ENCODE peak calls at places on chromosome 11, in eight cellular contexts. M is tibial artery, E is endothelial cell, G is fibroblast of villous mesenchyme, B is sigmoid colon, Q is astrocyte of the cerebellum, I is HCT116, H is astrocyte of the spinal cord. R is an unnamed sample.

GRCh38 chr11:87223816-87224215 is 186.1 kb downstream of the TMEM135 start:
- DNase-seq in M (no peak), E (no peak), G (peak; percentile 31), B (no peak), Q (peak; percentile 59), I (no peak), H (peak; percentile 62), R (no peak)

GRCh38 chr11:19092342-19092741 is 24.6 kb upstream of the ZDHHC13 start:
- DNase-seq in M (no peak), E (no peak), G (no peak), B (no peak), Q (no peak), I (no peak), H (no peak), R (no peak)

GRCh38 chr11:5449432-5449831 is 309 bp downstream of the OR51I2 start:
- DNase-seq in M (no peak), E (no peak), G (no peak), B (no peak), Q (no peak), I (no peak), H (no peak), R (no peak)

GRCh38 chr11:80727315-80727714 is 1286.5 kb upstream of the TENM4 start:
- DNase-seq in M (no peak), E (peak; percentile 32), G (peak; percentile 4), B (no peak), Q (peak; percentile 2), I (no peak), H (no peak), R (no peak)

GRCh38 chr11:3824714-3825472 is 15.9 kb downstream of the RHOG start:
- DNase-seq in M (peak; percentile 75), E (peak; percentile 92), G (peak; percentile 42), B (peak; percentile 73), Q (no peak), I (no peak), H (no peak), R (peak; percentile 48)

GRCh38 chr11:27192184-27192583 is 151.6 kb downstream of the BBOX1 start:
- DNase-seq in M (no peak), E (no peak), G (no peak), B (no peak), Q (no peak), I (no peak), H (no peak), R (no peak)

GRCh38 chr11:62602141-62603071 is 741 bp upstream of the MTA2 start:
- DNase-seq in M (peak; percentile 89), E (peak; percentile 47), G (peak; percentile 69), B (peak; percentile 89), Q (no peak), I (no peak), H (peak; percentile 71), R (no peak)

GRCh38 chr11:12179521-12179920 is 69.1 kb downstream of the MICAL2 start:
- DNase-seq in M (no peak), E (no peak), G (peak; percentile 39), B (no peak), Q (no peak), I (no peak), H (no peak), R (no peak)

GRCh38 chr11:61609000-61609969 is 28.4 kb upstream of the SYT7 start:
- DNase-seq in M (no peak), E (no peak), G (no peak), B (no peak), Q (no peak), I (no peak), H (no peak), R (no peak)

GRCh38 chr11:74057251-74058151 is 48.6 kb upstream of the UCP3 start:
- DNase-seq in M (no peak), E (no peak), G (peak; percentile 84), B (no peak), Q (peak; percentile 9), I (peak; percentile 2), H (peak; percentile 49), R (no peak)

GRCh38 chr11:123197711-123198110 is 2.7 kb upstream of the CLMP start:
- DNase-seq in M (no peak), E (no peak), G (peak; percentile 98), B (no peak), Q (no peak), I (no peak), H (no peak), R (no peak)

GRCh38 chr11:78045851-78046485 is 17.7 kb upstream of the THRSP start:
- DNase-seq in M (peak; percentile 88), E (peak; percentile 90), G (peak; percentile 65), B (peak; percentile 91), Q (no peak), I (peak; percentile 27), H (peak; percentile 68), R (peak; percentile 82)

GRCh38 chr11:73866586-73866996 is 10.1 kb downstream of the COA4 start:
- DNase-seq in M (no peak), E (no peak), G (peak; percentile 92), B (peak; percentile 89), Q (no peak), I (peak; percentile 12), H (peak; percentile 67), R (no peak)

GRCh38 chr11:38307455-38307854 is 1709.4 kb upstream of the RAG2 start:
- DNase-seq in M (no peak), E (no peak), G (no peak), B (no peak), Q (no peak), I (no peak), H (no peak), R (no peak)
- TF ChIP-seq CTCF in M (no peak), E (no peak), G (no peak), B (no peak), Q (no peak), I (no peak), H (no peak), R (no peak)

GRCh38 chr11:71343828-71344400 is 91.5 kb upstream of the SHANK2 start:
- DNase-seq in M (no peak), E (no peak), G (no peak), B (no peak), Q (no peak), I (no peak), H (no peak), R (no peak)
- TF ChIP-seq CTCF in M (no peak), E (no peak), G (no peak), B (no peak), Q (no peak), I (no peak), H (no peak), R (no peak)

DNA sequence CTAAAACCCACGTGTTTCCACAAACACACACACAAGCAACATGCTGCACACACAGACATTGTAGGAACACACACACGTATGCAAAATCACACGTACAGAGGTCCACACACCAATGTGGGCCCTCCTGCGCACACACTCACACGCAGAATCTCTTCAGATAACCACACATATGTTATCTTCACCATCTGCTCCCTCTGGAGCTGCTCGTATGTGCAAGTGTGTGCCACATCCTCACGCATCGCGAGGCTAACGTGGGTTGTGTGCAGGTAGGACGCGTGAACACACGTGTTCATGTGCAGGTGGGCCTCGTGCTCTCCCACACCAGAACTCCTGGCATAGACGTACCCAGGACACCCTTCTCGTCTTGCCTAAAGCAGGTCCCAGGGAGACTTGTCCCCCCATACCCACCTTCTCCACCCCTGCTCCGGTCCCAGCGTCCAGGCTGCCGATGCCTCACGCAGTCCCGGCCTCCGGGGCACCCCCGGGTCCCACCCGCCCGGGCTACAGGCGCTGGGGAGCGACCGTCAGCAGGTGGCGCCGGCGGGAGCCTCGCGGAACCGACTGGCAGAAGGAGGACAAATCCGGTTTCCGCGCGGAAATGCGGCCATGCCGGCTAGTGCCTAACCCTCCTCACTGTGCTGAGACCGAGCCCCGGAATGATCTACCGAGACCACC is 10.3 kb upstream of the IGSF9B start:
- DNase-seq in M (no peak), E (peak; percentile 77), G (peak; percentile 2), B (peak; percentile 73), Q (no peak), I (no peak), H (no peak), R (no peak)
- TF ChIP-seq CTCF in M (peak; percentile 25), E (peak; percentile 28), G (peak; percentile 31), B (peak; percentile 17), Q (peak; percentile 10), I (peak; percentile 36), H (peak; percentile 17), R (peak; percentile 41)

GRCh38 chr11:69044111-69045013 is 4.4 kb upstream of the TPCN2 start:
- DNase-seq in M (peak; percentile 91), E (peak; percentile 63), G (peak; percentile 95), B (peak; percentile 92), Q (peak; percentile 81), I (peak; percentile 68), H (peak; percentile 77), R (no peak)
- TF ChIP-seq CTCF in M (peak; percentile 65), E (no peak), G (peak; percentile 78), B (peak; percentile 62), Q (peak; percentile 81), I (peak; percentile 82), H (peak; percentile 81), R (peak; percentile 50)

DNA sequence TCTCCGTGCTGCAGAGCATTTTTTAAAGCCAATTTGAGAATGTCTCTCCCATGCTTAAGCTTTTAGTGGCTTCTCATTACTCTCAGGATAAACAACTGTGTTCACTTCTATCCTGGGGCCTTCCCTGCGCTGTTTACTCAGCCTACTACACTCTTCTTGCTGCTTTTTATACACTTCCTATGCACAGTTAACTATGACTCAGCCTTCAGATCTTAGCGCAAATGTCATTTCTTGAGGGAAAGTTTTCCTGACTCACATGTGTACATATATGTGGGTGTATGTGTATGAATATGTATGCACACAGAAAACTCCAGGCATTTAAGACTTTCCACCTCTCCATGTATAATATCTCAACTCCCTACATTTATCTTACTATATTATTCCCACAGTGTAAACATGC is 9.8 kb downstream of the THAP12 start:
- DNase-seq in M (no peak), E (no peak), G (peak; percentile 85), B (no peak), Q (peak; percentile 22), I (peak; percentile 28), H (peak; percentile 73), R (no peak)
- TF ChIP-seq CTCF in M (no peak), E (no peak), G (no peak), B (no peak), Q (no peak), I (no peak), H (no peak), R (no peak)

GRCh38 chr11:1763796-1764661 is at the start of gene CTSD:
- DNase-seq in M (peak; percentile 94), E (peak; percentile 93), G (peak; percentile 77), B (peak; percentile 94), Q (peak; percentile 34), I (peak; percentile 27), H (peak; percentile 64), R (peak; percentile 84)
- TF ChIP-seq CTCF in M (no peak), E (no peak), G (no peak), B (no peak), Q (peak; percentile 10), I (no peak), H (peak; percentile 6), R (no peak)

GRCh38 chr11:129314381-129314780 is 61.3 kb upstream of the BARX2 start:
- DNase-seq in M (no peak), E (no peak), G (no peak), B (no peak), Q (no peak), I (no peak), H (no peak), R (no peak)
- TF ChIP-seq CTCF in M (no peak), E (no peak), G (no peak), B (no peak), Q (no peak), I (peak; percentile 7), H (no peak), R (no peak)